ENCODE peak calls at places on chromosome X, in ten cellular contexts. E, D, M, A, H, Z, N, W, G and B are unnamed samples.

GRCh38 chrX:133516691-133517090 is 101.4 kb upstream of the GPC4 start:
- DNase-seq in E (no peak), D (no peak), M (no peak), A (no peak), H (no peak), Z (no peak), N (no peak), W (no peak), G (no peak), B (no peak)

GRCh38 chrX:153767674-153768055 is 3.6 kb downstream of the PLXNB3 start:
- DNase-seq in E (no peak), D (no peak), M (no peak), A (no peak), H (peak), Z (no peak), N (no peak), W (no peak), G (no peak), B (no peak)

GRCh38 chrX:48466696-48467095 is 3.4 kb downstream of the SLC38A5 start:
- DNase-seq in E (no peak), D (no peak), M (no peak), A (no peak), H (no peak), Z (no peak), N (no peak), W (no peak), G (no peak), B (peak)

GRCh38 chrX:96684339-96685204 is at the start of gene DIAPH2:
- DNase-seq in E (peak), D (peak), M (no peak), A (peak), H (peak), Z (peak), N (peak), W (no peak), G (peak), B (peak)

GRCh38 chrX:15790766-15791380 is 589 bp downstream of the ZRSR2 start:
- DNase-seq in E (no peak), D (no peak), M (no peak), A (no peak), H (no peak), Z (no peak), N (no peak), W (no peak), G (no peak), B (no peak)

GRCh38 chrX:134933248-134933647 is 57.5 kb upstream of the SMIM10 start:
- DNase-seq in E (no peak), D (no peak), M (no peak), A (no peak), H (peak), Z (no peak), N (no peak), W (no peak), G (no peak), B (no peak)

GRCh38 chrX:11381464-11381863 is 88.3 kb downstream of the AMELX start:
- DNase-seq in E (peak), D (no peak), M (peak), A (no peak), H (no peak), Z (no peak), N (no peak), W (no peak), G (no peak), B (peak)

GRCh38 chrX:110003167-110004156 is 548 bp downstream of the TMEM164 start:
- DNase-seq in E (peak), D (no peak), M (peak), A (no peak), H (peak), Z (peak), N (no peak), W (no peak), G (no peak), B (peak)

GRCh38 chrX:78375894-78376293 is 48.5 kb upstream of the CYSLTR1 start:
- DNase-seq in E (peak), D (no peak), M (peak), A (no peak), H (no peak), Z (no peak), N (no peak), W (no peak), G (peak), B (no peak)

GRCh38 chrX:42615161-42615563 is 162.8 kb downstream of the PPP1R2C start:
- DNase-seq in E (no peak), D (no peak), M (no peak), A (peak), H (no peak), Z (no peak), N (no peak), W (no peak), G (peak), B (peak)

GRCh38 chrX:150365051-150365952 is 2.2 kb downstream of the MAMLD1 start:
- DNase-seq in E (peak), D (no peak), M (peak), A (peak), H (peak), Z (peak), N (peak), W (no peak), G (peak), B (peak)

GRCh38 chrX:132025085-132025484 is 2.0 kb downstream of the STK26 start:
- DNase-seq in E (no peak), D (no peak), M (no peak), A (no peak), H (no peak), Z (no peak), N (no peak), W (no peak), G (no peak), B (no peak)

GRCh38 chrX:8955521-8955920 is 78.4 kb downstream of the FAM9B start:
- DNase-seq in E (no peak), D (no peak), M (no peak), A (no peak), H (no peak), Z (no peak), N (no peak), W (no peak), G (no peak), B (no peak)

GRCh38 chrX:97189668-97190067 is 306.0 kb downstream of the RPA4 start:
- DNase-seq in E (no peak), D (no peak), M (no peak), A (no peak), H (no peak), Z (no peak), N (no peak), W (no peak), G (no peak), B (no peak)

GRCh38 chrX:65688403-65688881 is 21.0 kb downstream of the MSN start:
- DNase-seq in E (peak), D (no peak), M (no peak), A (no peak), H (no peak), Z (no peak), N (no peak), W (no peak), G (peak), B (no peak)

GRCh38 chrX:150306002-150306401 is 57.1 kb upstream of the MAMLD1 start:
- DNase-seq in E (no peak), D (no peak), M (no peak), A (no peak), H (no peak), Z (no peak), N (no peak), W (no peak), G (no peak), B (peak)

GRCh38 chrX:19904778-19905367 is 17.5 kb upstream of the SH3KBP1 start:
- DNase-seq in E (peak), D (no peak), M (no peak), A (peak), H (no peak), Z (peak), N (no peak), W (no peak), G (peak), B (peak)

GRCh38 chrX:153848325-153848724 is 18.0 kb upstream of the PDZD4 start:
- DNase-seq in E (no peak), D (no peak), M (no peak), A (no peak), H (no peak), Z (no peak), N (no peak), W (no peak), G (no peak), B (no peak)

GRCh38 chrX:27381419-27381818 is 81.7 kb downstream of the PPP4R3C start:
- DNase-seq in E (no peak), D (no peak), M (no peak), A (no peak), H (no peak), Z (no peak), N (no peak), W (no peak), G (no peak), B (no peak)